ENCODE peak calls at places on chromosomes 1 and 21, in six cellular contexts. M, O, D, I, S and E are unnamed samples.
A peak's percentile ranks its signal among the peaks of the same experiment; 100 is the strongest.

GRCh38 chr21:45598666-45599065 is 44.9 kb upstream of the PCBP3 start:
- DNase-seq in S (no peak), M (no peak), O (no peak), I (no peak), D (no peak), E (no peak)

GRCh38 chr1:91511386-91511785 is 10.7 kb downstream of the CDC7 start:
- DNase-seq in I (peak; percentile 68), M (peak; percentile 10), S (no peak), O (no peak), D (peak; percentile 54), E (peak; percentile 74)

GRCh38 chr1:201383647-201384405 is 6.3 kb upstream of the TNNT2 start:
- DNase-seq in M (peak; percentile 36), D (no peak), I (peak; percentile 96), S (no peak), O (no peak), E (peak; percentile 92)

GRCh38 chr1:218711884-218712674 is 366.9 kb downstream of the TGFB2 start:
- DNase-seq in I (peak; percentile 32), M (peak; percentile 81), D (no peak), S (no peak), O (no peak), E (peak; percentile 56)

GRCh38 chr1:203072911-203073310 is 12.9 kb downstream of the MYOG start:
- DNase-seq in S (no peak), I (peak; percentile 4), O (no peak), D (no peak), M (peak; percentile 27), E (peak; percentile 65)

GRCh38 chr1:2134232-2134603 is 60.4 kb downstream of the FAAP20 start:
- DNase-seq in S (no peak), M (no peak), O (no peak), I (no peak), D (no peak), E (no peak)

GRCh38 chr1:179031855-179032513 is 6.3 kb downstream of the FAM20B start:
- DNase-seq in O (no peak), M (peak; percentile 62), S (no peak), I (peak; percentile 49), D (no peak), E (peak; percentile 70)

GRCh38 chr1:74943046-74943445 is 191.1 kb upstream of the LHX8 start:
- DNase-seq in I (no peak), M (no peak), O (no peak), D (no peak), S (no peak), E (no peak)

GRCh38 chr21:39474545-39474944 is 22.8 kb downstream of the SH3BGR start:
- DNase-seq in S (no peak), D (no peak), O (no peak), M (no peak), I (no peak), E (no peak)

GRCh38 chr1:29482991-29483390 is 246.7 kb downstream of the PTPRU start:
- DNase-seq in D (no peak), I (no peak), M (no peak), S (no peak), O (no peak), E (no peak)

GRCh38 chr1:71930526-71930925 is 351.8 kb downstream of the NEGR1 start:
- DNase-seq in M (peak; percentile 17), O (no peak), S (no peak), D (no peak), I (peak; percentile 23), E (peak; percentile 3)

GRCh38 chr1:17839641-17840196 is 84.6 kb downstream of the ACTL8 start:
- DNase-seq in I (no peak), M (no peak), S (no peak), D (no peak), O (no peak), E (no peak)

GRCh38 chr1:203325418-203326091 is 20.2 kb downstream of the BTG2 start:
- DNase-seq in D (peak; percentile 84), M (no peak), I (no peak), O (no peak), S (peak; percentile 51), E (no peak)

GRCh38 chr1:235067396-235068154 is 61.1 kb downstream of the TOMM20 start:
- DNase-seq in I (peak; percentile 99), S (no peak), D (no peak), O (no peak), M (peak; percentile 100), E (peak; percentile 100)

GRCh38 chr1:93575586-93576271 is 105.9 kb downstream of the BCAR3 start:
- DNase-seq in S (no peak), D (peak; percentile 72), O (peak; percentile 41), I (no peak), M (no peak), E (no peak)

GRCh38 chr1:152960452-152961044 is 9.9 kb upstream of the SPRR4 start:
- DNase-seq in S (peak; percentile 68), O (no peak), M (peak; percentile 23), I (no peak), D (no peak), E (no peak)

GRCh38 chr1:213419369-213420030 is 368.5 kb downstream of the RPS6KC1 start:
- DNase-seq in I (no peak), O (no peak), S (no peak), D (no peak), M (no peak), E (peak; percentile 3)

GRCh38 chr1:245995474-245995873 is 511.6 kb downstream of the SMYD3 start:
- DNase-seq in S (no peak), M (no peak), I (no peak), O (no peak), D (no peak), E (no peak)

GRCh38 chr1:111366256-111366655 is 61.3 kb downstream of the OVGP1 start:
- DNase-seq in S (no peak), M (peak; percentile 39), I (peak; percentile 50), O (no peak), D (no peak), E (peak; percentile 58)

GRCh38 chr1:4756184-4756504 is 101.7 kb downstream of the AJAP1 start:
- DNase-seq in O (no peak), S (no peak), I (no peak), D (no peak), M (no peak), E (no peak)
- H3K9ac ChIP-seq in O (no peak overlapping the region), S (no peak overlapping the region), I (no peak overlapping the region), D (no peak overlapping the region), M (no peak overlapping the region), E (no peak overlapping the region)

GRCh38 chr1:65728504-65728903 is 64.2 kb upstream of the PDE4B start:
- DNase-seq in D (peak; percentile 24), I (no peak), M (no peak), O (peak; percentile 9), S (no peak), E (no peak)

GRCh38 chr1:65722461-65722860 is 70.2 kb upstream of the PDE4B start:
- DNase-seq in S (no peak), O (no peak), D (no peak), M (no peak), I (no peak), E (no peak)

GRCh38 chr1:65729308-65729707 is 63.4 kb upstream of the PDE4B start:
- DNase-seq in M (no peak), D (no peak), I (no peak), S (no peak), O (no peak), E (no peak)

GRCh38 chr1:65724151-65724550 is 68.5 kb upstream of the PDE4B start:
- DNase-seq in M (no peak), O (no peak), I (no peak), S (no peak), D (no peak), E (no peak)

DNA sequence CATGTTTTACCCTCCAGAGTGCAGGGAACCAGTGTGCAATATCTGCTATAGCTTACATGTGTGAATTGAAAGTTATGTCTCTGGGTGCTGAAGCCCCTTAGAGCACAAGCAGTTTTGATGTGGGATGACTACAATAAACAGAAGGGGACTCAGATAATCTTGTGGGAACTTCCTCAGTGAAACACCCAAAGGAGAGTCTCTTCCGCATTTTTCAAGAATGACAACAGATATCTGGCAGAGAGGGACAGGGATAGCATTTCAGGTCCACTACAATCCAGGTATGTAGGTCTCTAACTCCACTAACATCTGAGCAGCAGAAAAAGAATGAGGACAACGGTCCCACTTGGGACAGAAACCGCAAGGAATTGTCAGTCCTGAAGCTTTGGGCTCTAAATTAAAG is 67.6 kb upstream of the PDE4B start:
- DNase-seq in D (no peak), O (no peak), M (no peak), S (no peak), I (no peak), E (no peak)
- H3K9ac ChIP-seq in D (no peak overlapping the region), O (no peak overlapping the region), M (no peak overlapping the region), S (no peak overlapping the region), I (no peak overlapping the region), E (no peak overlapping the region)

DNA sequence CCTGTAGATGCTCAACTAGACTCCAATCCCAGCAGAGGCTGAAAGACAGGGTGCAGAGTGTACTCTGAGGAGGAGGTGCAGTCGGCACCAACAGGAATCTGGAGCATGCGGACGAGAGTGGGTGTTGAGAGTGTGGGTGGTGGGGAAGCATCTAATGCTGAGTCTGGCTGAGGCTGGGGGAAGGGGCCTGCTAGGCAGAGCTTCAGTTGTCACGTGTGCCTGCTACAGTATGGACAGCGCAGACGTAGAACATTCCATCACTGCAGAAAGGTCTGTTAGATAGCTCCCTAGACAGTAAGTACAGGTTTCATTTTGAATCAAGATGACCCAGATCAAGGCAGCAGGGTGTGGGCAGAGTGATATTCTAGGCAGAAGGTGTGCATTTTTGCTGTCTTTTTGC is 23.1 kb downstream of the SNAP47 start:
- DNase-seq in S (no peak), O (no peak), D (no peak), I (no peak), M (no peak), E (no peak)
- H3K9ac ChIP-seq in S (no peak overlapping the region), O (peak overlapping the region; percentile 63), D (no peak overlapping the region), I (no peak overlapping the region), M (no peak overlapping the region), E (no peak overlapping the region)

DNA sequence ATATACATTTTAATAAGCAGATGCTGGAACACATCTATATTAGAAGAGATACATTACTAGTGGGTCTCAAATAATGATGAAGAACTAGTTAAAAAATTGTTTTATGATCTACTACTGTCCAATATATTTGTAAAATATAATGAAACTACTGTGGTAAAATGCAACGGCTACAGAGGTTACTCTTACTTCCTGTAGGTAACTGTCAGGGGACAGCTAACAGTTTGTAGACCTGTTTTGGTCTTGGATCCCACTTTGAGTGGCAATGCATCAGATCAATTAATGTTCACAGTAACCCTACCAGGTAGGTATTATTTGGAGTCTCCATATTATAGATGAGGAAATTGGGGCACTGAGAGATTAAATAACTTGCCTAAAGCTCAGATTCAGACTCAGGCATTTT is 26.7 kb upstream of the MYSM1 start:
- DNase-seq in D (no peak), I (no peak), S (no peak), O (no peak), M (no peak), E (no peak)
- H3K9ac ChIP-seq in D (no peak overlapping the region), I (no peak overlapping the region), S (no peak overlapping the region), O (no peak overlapping the region), M (no peak overlapping the region), E (no peak overlapping the region)

GRCh38 chr1:22133928-22134324 is 9.0 kb downstream of the WNT4 start:
- DNase-seq in S (no peak), I (no peak), M (no peak), D (peak; percentile 36), O (no peak), E (no peak)
- H3K9ac ChIP-seq in S (no peak overlapping the region), I (no peak overlapping the region), M (no peak overlapping the region), D (no peak overlapping the region), O (peak overlapping the region; percentile 26), E (no peak overlapping the region)

DNA sequence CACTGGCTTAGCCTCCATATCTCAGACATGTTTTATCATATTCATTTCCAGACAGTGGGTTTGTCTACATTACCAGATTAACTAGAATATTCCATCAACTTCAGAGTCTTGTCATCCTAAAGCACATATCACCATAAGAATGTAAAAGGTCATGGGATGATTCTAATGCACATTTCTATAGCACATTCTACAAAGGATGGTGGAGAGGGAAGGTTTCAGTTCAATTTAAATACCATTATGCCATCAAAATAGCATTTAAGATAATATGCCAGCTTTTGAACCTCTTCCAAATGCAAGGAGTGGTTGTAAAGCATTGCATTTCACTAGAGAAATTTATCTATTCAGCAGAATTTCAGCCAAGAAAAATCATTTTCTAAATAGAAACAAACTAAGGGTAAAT is 970.5 kb downstream of the TTLL7 start:
- DNase-seq in S (no peak), I (no peak), O (no peak), M (no peak), D (no peak), E (no peak)
- H3K9ac ChIP-seq in S (no peak overlapping the region), I (no peak overlapping the region), O (no peak overlapping the region), M (no peak overlapping the region), D (no peak overlapping the region), E (no peak overlapping the region)